ENCODE peak calls at places on chromosomes 3 and 15, in six cellular contexts. One of them, this sample, is unnamed.

GRCh38 chr15:80906159-80906775 is 83.4 kb downstream of the MESD start:
- DNase-seq in brain microvascular endothelial cell: no peak
- DNase-seq in activated CD8-positive, alpha-beta T cell treated with anti-CD3 and anti-CD28 coated beads for 36 hours: no peak
- DNase-seq in Right ventricle myocardium superior: no peak
- DNase-seq in Daoy: peak; percentile 87
- DNase-seq in B cell: no peak
- DNase-seq in this sample: no peak

GRCh38 chr3:130760922-130761321 is 14.3 kb upstream of the PIK3R4 start:
- DNase-seq in brain microvascular endothelial cell: no peak
- DNase-seq in activated CD8-positive, alpha-beta T cell treated with anti-CD3 and anti-CD28 coated beads for 36 hours: no peak
- DNase-seq in Right ventricle myocardium superior: no peak
- DNase-seq in Daoy: peak; percentile 77
- DNase-seq in B cell: no peak
- DNase-seq in this sample: no peak

GRCh38 chr3:71150293-71150954 is 433.1 kb downstream of the FOXP1 start:
- DNase-seq in brain microvascular endothelial cell: no peak
- DNase-seq in activated CD8-positive, alpha-beta T cell treated with anti-CD3 and anti-CD28 coated beads for 36 hours: no peak
- DNase-seq in Right ventricle myocardium superior: no peak
- DNase-seq in Daoy: no peak
- DNase-seq in B cell: no peak
- DNase-seq in this sample: no peak

GRCh38 chr15:27889258-27889657 is 209.9 kb downstream of the OCA2 start:
- DNase-seq in brain microvascular endothelial cell: no peak
- DNase-seq in activated CD8-positive, alpha-beta T cell treated with anti-CD3 and anti-CD28 coated beads for 36 hours: no peak
- DNase-seq in Right ventricle myocardium superior: no peak
- DNase-seq in Daoy: no peak
- DNase-seq in B cell: no peak
- DNase-seq in this sample: no peak

GRCh38 chr15:90036343-90036742 is 35.2 kb downstream of the ZNF710 start:
- DNase-seq in brain microvascular endothelial cell: no peak
- DNase-seq in activated CD8-positive, alpha-beta T cell treated with anti-CD3 and anti-CD28 coated beads for 36 hours: no peak
- DNase-seq in Right ventricle myocardium superior: peak; percentile 16
- DNase-seq in Daoy: no peak
- DNase-seq in B cell: no peak
- DNase-seq in this sample: no peak

GRCh38 chr3:119571230-119571629 is 8.1 kb upstream of the ADPRH start:
- DNase-seq in brain microvascular endothelial cell: no peak
- DNase-seq in activated CD8-positive, alpha-beta T cell treated with anti-CD3 and anti-CD28 coated beads for 36 hours: no peak
- DNase-seq in Right ventricle myocardium superior: no peak
- DNase-seq in Daoy: no peak
- DNase-seq in B cell: no peak
- DNase-seq in this sample: no peak

GRCh38 chr3:97189835-97190234 is 375.4 kb downstream of the EPHA6 start:
- DNase-seq in brain microvascular endothelial cell: no peak
- DNase-seq in activated CD8-positive, alpha-beta T cell treated with anti-CD3 and anti-CD28 coated beads for 36 hours: no peak
- DNase-seq in Right ventricle myocardium superior: no peak
- DNase-seq in Daoy: no peak
- DNase-seq in B cell: no peak
- DNase-seq in this sample: no peak

GRCh38 chr3:197737749-197738462 is 1.2 kb upstream of the RUBCN start:
- DNase-seq in brain microvascular endothelial cell: no peak
- DNase-seq in activated CD8-positive, alpha-beta T cell treated with anti-CD3 and anti-CD28 coated beads for 36 hours: no peak
- DNase-seq in Right ventricle myocardium superior: no peak
- DNase-seq in Daoy: no peak
- DNase-seq in B cell: no peak
- DNase-seq in this sample: no peak

GRCh38 chr15:62850791-62851291 is 191.7 kb upstream of the TPM1 start:
- DNase-seq in brain microvascular endothelial cell: peak; percentile 84
- DNase-seq in activated CD8-positive, alpha-beta T cell treated with anti-CD3 and anti-CD28 coated beads for 36 hours: no peak
- DNase-seq in Right ventricle myocardium superior: no peak
- DNase-seq in Daoy: peak; percentile 94
- DNase-seq in B cell: no peak
- DNase-seq in this sample: peak; percentile 56

GRCh38 chr3:160668454-160668853 is 8.5 kb upstream of the ARL14 start:
- DNase-seq in brain microvascular endothelial cell: no peak
- DNase-seq in activated CD8-positive, alpha-beta T cell treated with anti-CD3 and anti-CD28 coated beads for 36 hours: no peak
- DNase-seq in Right ventricle myocardium superior: no peak
- DNase-seq in Daoy: no peak
- DNase-seq in B cell: no peak
- DNase-seq in this sample: no peak

GRCh38 chr15:77029166-77030041 is 34.5 kb downstream of the PSTPIP1 start:
- DNase-seq in brain microvascular endothelial cell: no peak
- DNase-seq in activated CD8-positive, alpha-beta T cell treated with anti-CD3 and anti-CD28 coated beads for 36 hours: peak; percentile 0
- DNase-seq in Right ventricle myocardium superior: peak; percentile 37
- DNase-seq in Daoy: no peak
- DNase-seq in B cell: peak; percentile 25
- DNase-seq in this sample: no peak

GRCh38 chr15:82875411-82876003 is 66.1 kb downstream of the WHAMM start:
- DNase-seq in brain microvascular endothelial cell: peak; percentile 27
- DNase-seq in activated CD8-positive, alpha-beta T cell treated with anti-CD3 and anti-CD28 coated beads for 36 hours: no peak
- DNase-seq in Right ventricle myocardium superior: no peak
- DNase-seq in Daoy: peak; percentile 61
- DNase-seq in B cell: no peak
- DNase-seq in this sample: peak; percentile 46

GRCh38 chr3:148648685-148649352 is 48.9 kb upstream of the AGTR1 start:
- DNase-seq in brain microvascular endothelial cell: peak; percentile 63
- DNase-seq in activated CD8-positive, alpha-beta T cell treated with anti-CD3 and anti-CD28 coated beads for 36 hours: no peak
- DNase-seq in Right ventricle myocardium superior: no peak
- DNase-seq in Daoy: no peak
- DNase-seq in B cell: no peak
- DNase-seq in this sample: peak; percentile 15

GRCh38 chr15:101651753-101652097 is 456 bp downstream of the TM2D3 start:
- DNase-seq in brain microvascular endothelial cell: peak; percentile 20
- DNase-seq in activated CD8-positive, alpha-beta T cell treated with anti-CD3 and anti-CD28 coated beads for 36 hours: no peak
- DNase-seq in Right ventricle myocardium superior: no peak
- DNase-seq in Daoy: no peak
- DNase-seq in B cell: no peak
- DNase-seq in this sample: no peak

GRCh38 chr15:73704869-73705645 is 20.9 kb downstream of the CD276 start:
- DNase-seq in brain microvascular endothelial cell: peak; percentile 28
- DNase-seq in activated CD8-positive, alpha-beta T cell treated with anti-CD3 and anti-CD28 coated beads for 36 hours: peak; percentile 77
- DNase-seq in Right ventricle myocardium superior: peak; percentile 69
- DNase-seq in Daoy: peak; percentile 64
- DNase-seq in B cell: peak; percentile 67
- DNase-seq in this sample: no peak

GRCh38 chr15:58232273-58233065 is 94.3 kb downstream of the AQP9 start:
- DNase-seq in brain microvascular endothelial cell: no peak
- DNase-seq in activated CD8-positive, alpha-beta T cell treated with anti-CD3 and anti-CD28 coated beads for 36 hours: no peak
- DNase-seq in Right ventricle myocardium superior: no peak
- DNase-seq in Daoy: no peak
- DNase-seq in B cell: no peak
- DNase-seq in this sample: no peak

GRCh38 chr3:153967260-153967659 is 153.9 kb upstream of the ARHGEF26 start:
- DNase-seq in brain microvascular endothelial cell: no peak
- DNase-seq in activated CD8-positive, alpha-beta T cell treated with anti-CD3 and anti-CD28 coated beads for 36 hours: no peak
- DNase-seq in Right ventricle myocardium superior: no peak
- DNase-seq in Daoy: no peak
- DNase-seq in B cell: no peak
- DNase-seq in this sample: no peak

GRCh38 chr3:23726811-23727548 is 78.8 kb upstream of the UBE2E1 start:
- DNase-seq in brain microvascular endothelial cell: no peak
- DNase-seq in activated CD8-positive, alpha-beta T cell treated with anti-CD3 and anti-CD28 coated beads for 36 hours: peak; percentile 20
- DNase-seq in Right ventricle myocardium superior: no peak
- DNase-seq in Daoy: no peak
- DNase-seq in B cell: no peak
- DNase-seq in this sample: no peak

GRCh38 chr3:114299421-114299820 is 5.6 kb downstream of the TIGIT start:
- DNase-seq in brain microvascular endothelial cell: peak; percentile 12
- DNase-seq in activated CD8-positive, alpha-beta T cell treated with anti-CD3 and anti-CD28 coated beads for 36 hours: peak; percentile 51
- DNase-seq in Right ventricle myocardium superior: no peak
- DNase-seq in Daoy: peak; percentile 58
- DNase-seq in B cell: peak; percentile 20
- DNase-seq in this sample: no peak

GRCh38 chr15:68997050-68997449 is 17.4 kb upstream of the NOX5 start:
- DNase-seq in brain microvascular endothelial cell: no peak
- DNase-seq in activated CD8-positive, alpha-beta T cell treated with anti-CD3 and anti-CD28 coated beads for 36 hours: no peak
- DNase-seq in Right ventricle myocardium superior: no peak
- DNase-seq in Daoy: no peak
- DNase-seq in B cell: no peak
- DNase-seq in this sample: no peak

GRCh38 chr3:13590841-13591515 is 42.1 kb downstream of the FBLN2 start:
- DNase-seq in brain microvascular endothelial cell: no peak
- DNase-seq in activated CD8-positive, alpha-beta T cell treated with anti-CD3 and anti-CD28 coated beads for 36 hours: no peak
- DNase-seq in Right ventricle myocardium superior: no peak
- DNase-seq in Daoy: no peak
- DNase-seq in B cell: no peak
- DNase-seq in this sample: no peak

GRCh38 chr15:74317820-74318375 is 49.5 kb downstream of the CYP11A1 start:
- DNase-seq in brain microvascular endothelial cell: peak; percentile 95
- DNase-seq in activated CD8-positive, alpha-beta T cell treated with anti-CD3 and anti-CD28 coated beads for 36 hours: no peak
- DNase-seq in Right ventricle myocardium superior: peak; percentile 91
- DNase-seq in Daoy: peak; percentile 95
- DNase-seq in B cell: no peak
- DNase-seq in this sample: peak; percentile 48

GRCh38 chr15:68792901-68793766 is 27.6 kb downstream of the ANP32A start:
- DNase-seq in brain microvascular endothelial cell: no peak
- DNase-seq in activated CD8-positive, alpha-beta T cell treated with anti-CD3 and anti-CD28 coated beads for 36 hours: no peak
- DNase-seq in Right ventricle myocardium superior: peak; percentile 69
- DNase-seq in Daoy: no peak
- DNase-seq in B cell: no peak
- DNase-seq in this sample: no peak

GRCh38 chr15:73950479-73951043 is 24.3 kb downstream of the LOXL1 start:
- DNase-seq in brain microvascular endothelial cell: no peak
- DNase-seq in activated CD8-positive, alpha-beta T cell treated with anti-CD3 and anti-CD28 coated beads for 36 hours: no peak
- DNase-seq in Right ventricle myocardium superior: peak; percentile 42
- DNase-seq in Daoy: no peak
- DNase-seq in B cell: no peak
- DNase-seq in this sample: no peak

GRCh38 chr3:37993811-37994638 is 3.4 kb downstream of the VILL start:
- DNase-seq in brain microvascular endothelial cell: peak; percentile 74
- DNase-seq in activated CD8-positive, alpha-beta T cell treated with anti-CD3 and anti-CD28 coated beads for 36 hours: peak; percentile 86
- DNase-seq in Right ventricle myocardium superior: peak; percentile 84
- DNase-seq in Daoy: peak; percentile 85
- DNase-seq in B cell: peak; percentile 60
- DNase-seq in this sample: no peak

GRCh38 chr3:183513046-183513706 is 42.3 kb downstream of the KLHL6 start:
- DNase-seq in brain microvascular endothelial cell: no peak
- DNase-seq in activated CD8-positive, alpha-beta T cell treated with anti-CD3 and anti-CD28 coated beads for 36 hours: peak; percentile 80
- DNase-seq in Right ventricle myocardium superior: no peak
- DNase-seq in Daoy: no peak
- DNase-seq in B cell: peak; percentile 25
- DNase-seq in this sample: no peak

GRCh38 chr3:138974467-138974866 is 27.4 kb downstream of the FOXL2NB start:
- DNase-seq in brain microvascular endothelial cell: peak; percentile 22
- DNase-seq in activated CD8-positive, alpha-beta T cell treated with anti-CD3 and anti-CD28 coated beads for 36 hours: no peak
- DNase-seq in Right ventricle myocardium superior: no peak
- DNase-seq in Daoy: peak; percentile 81
- DNase-seq in B cell: no peak
- DNase-seq in this sample: no peak

GRCh38 chr3:165464736-165465135 is 268.6 kb upstream of the SLITRK3 start:
- DNase-seq in brain microvascular endothelial cell: peak; percentile 76
- DNase-seq in activated CD8-positive, alpha-beta T cell treated with anti-CD3 and anti-CD28 coated beads for 36 hours: no peak
- DNase-seq in Right ventricle myocardium superior: no peak
- DNase-seq in Daoy: no peak
- DNase-seq in B cell: no peak
- DNase-seq in this sample: peak; percentile 44

GRCh38 chr3:181727122-181728036 is 15.7 kb downstream of the SOX2 start:
- DNase-seq in brain microvascular endothelial cell: no peak
- DNase-seq in activated CD8-positive, alpha-beta T cell treated with anti-CD3 and anti-CD28 coated beads for 36 hours: no peak
- DNase-seq in Right ventricle myocardium superior: no peak
- DNase-seq in Daoy: no peak
- DNase-seq in B cell: no peak
- DNase-seq in this sample: no peak

GRCh38 chr15:58344164-58345070 is 87.4 kb upstream of the LIPC start:
- DNase-seq in brain microvascular endothelial cell: no peak
- DNase-seq in activated CD8-positive, alpha-beta T cell treated with anti-CD3 and anti-CD28 coated beads for 36 hours: no peak
- DNase-seq in Right ventricle myocardium superior: no peak
- DNase-seq in Daoy: no peak
- DNase-seq in B cell: no peak
- DNase-seq in this sample: no peak

GRCh38 chr3:186514296-186515002 is 29.7 kb downstream of the CRYGS start:
- DNase-seq in brain microvascular endothelial cell: no peak
- DNase-seq in activated CD8-positive, alpha-beta T cell treated with anti-CD3 and anti-CD28 coated beads for 36 hours: peak; percentile 25
- DNase-seq in Right ventricle myocardium superior: no peak
- DNase-seq in Daoy: no peak
- DNase-seq in B cell: no peak
- DNase-seq in this sample: no peak

GRCh38 chr3:14123308-14124222 is 1.1 kb downstream of the CHCHD4 start:
- DNase-seq in brain microvascular endothelial cell: no peak
- DNase-seq in activated CD8-positive, alpha-beta T cell treated with anti-CD3 and anti-CD28 coated beads for 36 hours: no peak
- DNase-seq in Right ventricle myocardium superior: no peak
- DNase-seq in Daoy: no peak
- DNase-seq in B cell: no peak
- DNase-seq in this sample: no peak

GRCh38 chr3:53134631-53135232 is 4.5 kb upstream of the RFT1 start:
- DNase-seq in brain microvascular endothelial cell: peak; percentile 59
- DNase-seq in activated CD8-positive, alpha-beta T cell treated with anti-CD3 and anti-CD28 coated beads for 36 hours: peak; percentile 80
- DNase-seq in Right ventricle myocardium superior: peak; percentile 83
- DNase-seq in Daoy: peak; percentile 65
- DNase-seq in B cell: peak; percentile 79
- DNase-seq in this sample: peak; percentile 51

GRCh38 chr15:85282504-85283115 is 97.8 kb upstream of the AKAP13 start:
- DNase-seq in brain microvascular endothelial cell: peak; percentile 38
- DNase-seq in activated CD8-positive, alpha-beta T cell treated with anti-CD3 and anti-CD28 coated beads for 36 hours: no peak
- DNase-seq in Right ventricle myocardium superior: no peak
- DNase-seq in Daoy: peak; percentile 58
- DNase-seq in B cell: no peak
- DNase-seq in this sample: peak; percentile 27

GRCh38 chr3:129608087-129608935 is 1.8 kb upstream of the PLXND1 start:
- DNase-seq in brain microvascular endothelial cell: peak; percentile 60
- DNase-seq in activated CD8-positive, alpha-beta T cell treated with anti-CD3 and anti-CD28 coated beads for 36 hours: no peak
- DNase-seq in Right ventricle myocardium superior: peak; percentile 50
- DNase-seq in Daoy: peak; percentile 73
- DNase-seq in B cell: no peak
- DNase-seq in this sample: no peak

GRCh38 chr3:29324180-29324651 is 43.3 kb downstream of the RBMS3 start:
- DNase-seq in brain microvascular endothelial cell: peak; percentile 90
- DNase-seq in activated CD8-positive, alpha-beta T cell treated with anti-CD3 and anti-CD28 coated beads for 36 hours: no peak
- DNase-seq in Right ventricle myocardium superior: peak; percentile 50
- DNase-seq in Daoy: peak; percentile 80
- DNase-seq in B cell: no peak
- DNase-seq in this sample: no peak

GRCh38 chr3:124032351-124032880 is 40.5 kb upstream of the ROPN1 start:
- DNase-seq in brain microvascular endothelial cell: no peak
- DNase-seq in activated CD8-positive, alpha-beta T cell treated with anti-CD3 and anti-CD28 coated beads for 36 hours: no peak
- DNase-seq in Right ventricle myocardium superior: peak; percentile 73
- DNase-seq in Daoy: peak; percentile 30
- DNase-seq in B cell: no peak
- DNase-seq in this sample: no peak

GRCh38 chr3:33582234-33582633 is 135.8 kb downstream of the CLASP2 start:
- DNase-seq in brain microvascular endothelial cell: no peak
- DNase-seq in activated CD8-positive, alpha-beta T cell treated with anti-CD3 and anti-CD28 coated beads for 36 hours: no peak
- DNase-seq in Right ventricle myocardium superior: no peak
- DNase-seq in Daoy: no peak
- DNase-seq in B cell: no peak
- DNase-seq in this sample: no peak

GRCh38 chr3:148882288-148882687 is 17.2 kb downstream of the CPA3 start:
- DNase-seq in brain microvascular endothelial cell: peak; percentile 77
- DNase-seq in activated CD8-positive, alpha-beta T cell treated with anti-CD3 and anti-CD28 coated beads for 36 hours: no peak
- DNase-seq in Right ventricle myocardium superior: no peak
- DNase-seq in Daoy: peak; percentile 61
- DNase-seq in B cell: no peak
- DNase-seq in this sample: no peak

This sample was measured in AG04450.